ENCODE peak calls at places on chromosomes 3 and 15, in four cellular contexts. K is adrenal gland, M is hepatocyte, W is MM.1S. Q is an unnamed sample. For H3K36me3, the result is how much of the 10 kb centered on the place peaks cover.

GRCh38 chr15:83378921-83379561 is 68.1 kb upstream of the SH3GL3 start:
- DNase-seq in W (no peak), K (no peak), M (no peak), Q (no peak)

GRCh38 chr3:188051801-188052228 is 102.1 kb upstream of the LPP start:
- DNase-seq in M (no peak), K (peak), W (no peak), Q (peak)

GRCh38 chr3:172259191-172259590 is 189.1 kb downstream of the GHSR start:
- DNase-seq in K (no peak), W (no peak), M (no peak), Q (no peak)

GRCh38 chr3:178263236-178263916 is 272.9 kb upstream of the KCNMB2 start:
- DNase-seq in K (no peak), M (no peak), W (no peak), Q (no peak)

GRCh38 chr15:52128568-52128967 is 16.0 kb upstream of the BCL2L10 start:
- DNase-seq in W (no peak), K (no peak), M (no peak), Q (no peak)

GRCh38 chr3:70096376-70097055 is 97.0 kb downstream of the SAMMSON start:
- DNase-seq in M (no peak), W (peak), K (no peak), Q (no peak)

GRCh38 chr3:160331127-160331937 is 67.7 kb downstream of the IFT80 start:
- DNase-seq in W (no peak), K (no peak), M (peak), Q (no peak)

GRCh38 chr3:33636125-33636855 is 81.8 kb downstream of the CLASP2 start:
- DNase-seq in M (peak), K (no peak), W (peak), Q (peak)

GRCh38 chr3:171811059-171811912 is 1.0 kb upstream of the PLD1 start:
- DNase-seq in W (no peak), K (no peak), M (peak), Q (no peak)

GRCh38 chr15:83365370-83365938 is 81.0 kb upstream of the BNC1 start:
- DNase-seq in M (peak), W (peak), K (no peak), Q (no peak)

GRCh38 chr15:66894363-66894762 is 171.0 kb upstream of the SMAD3 start:
- DNase-seq in K (no peak), W (no peak), M (no peak), Q (no peak)

GRCh38 chr15:36334059-36334458 is 245.4 kb upstream of the CDIN1 start:
- DNase-seq in M (no peak), W (no peak), K (no peak), Q (no peak)

GRCh38 chr15:101393172-101393571 is 96.3 kb downstream of the PCSK6 start:
- DNase-seq in M (no peak), W (no peak), K (no peak), Q (no peak)

GRCh38 chr3:137770821-137771399 is 6.8 kb downstream of the SOX14 start:
- DNase-seq in M (peak), W (no peak), K (no peak), Q (no peak)

GRCh38 chr15:58066042-58066867 is 744 bp upstream of the ALDH1A2 start:
- DNase-seq in K (peak), M (peak), W (peak), Q (peak)

GRCh38 chr15:90757461-90757860 is 40.3 kb downstream of the BLM start:
- DNase-seq in M (no peak), K (no peak), W (no peak), Q (no peak)

GRCh38 chr3:184563941-184564684 is 2.5 kb downstream of the EPHB3 start:
- DNase-seq in W (no peak), K (no peak), M (no peak), Q (no peak)

GRCh38 chr15:31276596-31277298 is 49.9 kb upstream of the KLF13 start:
- DNase-seq in K (no peak), M (peak), W (no peak), Q (no peak)

GRCh38 chr3:197001972-197002700 is 27.5 kb downstream of the MELTF start:
- DNase-seq in K (peak), W (no peak), M (no peak), Q (no peak)

GRCh38 chr3:152621967-152622812 is 212.7 kb upstream of the P2RY1 start:
- DNase-seq in K (no peak), W (no peak), M (no peak), Q (no peak)

GRCh38 chr3:37466660-37467359 is 292.4 kb upstream of the LRRFIP2 start:
- DNase-seq in W (no peak), M (no peak), K (no peak), Q (no peak)

GRCh38 chr15:83766326-83766725 is 112.4 kb downstream of the ADAMTSL3 start:
- DNase-seq in M (no peak), W (no peak), K (no peak), Q (no peak)

DNA sequence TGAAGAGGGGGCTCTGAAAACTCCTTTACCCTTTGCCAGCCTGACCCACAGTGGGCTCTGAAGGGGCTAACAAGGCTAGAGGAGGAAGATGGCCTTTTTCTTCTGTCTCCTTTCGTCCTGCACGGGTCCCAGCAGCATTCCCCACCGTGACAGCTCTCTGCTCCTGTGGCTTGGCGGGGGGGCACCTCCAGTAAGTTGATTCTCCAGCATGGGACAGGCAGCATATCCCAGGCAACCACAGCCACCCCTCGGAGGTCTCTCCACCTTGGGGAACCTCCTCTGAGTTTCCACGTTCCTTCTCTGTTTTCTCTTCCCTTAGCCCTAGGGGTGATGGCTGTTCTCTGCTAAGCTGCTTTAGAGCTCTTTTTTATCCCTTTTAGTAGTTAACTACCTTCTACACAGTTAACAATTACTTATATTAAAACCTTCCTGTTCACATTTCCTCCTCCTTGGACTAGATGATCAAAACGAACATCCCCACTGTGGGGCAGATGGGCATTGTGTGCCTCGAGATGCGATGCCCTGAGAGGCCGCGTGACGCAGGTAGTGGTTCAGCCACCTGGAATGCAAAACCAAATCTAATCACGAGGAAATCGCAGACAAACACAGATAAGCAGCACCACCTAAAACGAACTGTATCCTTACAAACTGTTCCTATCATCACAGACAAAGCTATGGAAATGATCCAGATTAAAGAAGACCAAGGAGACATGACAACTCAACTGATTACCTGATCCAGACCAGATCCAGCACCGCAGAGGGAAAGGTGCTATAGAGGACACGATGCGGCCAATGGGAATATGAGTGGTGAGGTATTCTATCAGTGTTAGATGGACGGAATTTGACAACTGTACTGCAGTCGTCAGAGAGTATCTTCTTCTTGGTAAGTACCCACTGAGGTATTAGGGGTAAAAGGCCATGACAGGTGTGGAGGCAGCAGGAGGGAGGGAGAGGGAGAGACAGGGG is 27.7 kb downstream of the TSPAN3 start:
- DNase-seq in W (no peak), K (no peak), M (no peak), Q (no peak)
- H3K36me3 ChIP-seq in W (under half), K (under half), M (under half), Q (under half)

DNA sequence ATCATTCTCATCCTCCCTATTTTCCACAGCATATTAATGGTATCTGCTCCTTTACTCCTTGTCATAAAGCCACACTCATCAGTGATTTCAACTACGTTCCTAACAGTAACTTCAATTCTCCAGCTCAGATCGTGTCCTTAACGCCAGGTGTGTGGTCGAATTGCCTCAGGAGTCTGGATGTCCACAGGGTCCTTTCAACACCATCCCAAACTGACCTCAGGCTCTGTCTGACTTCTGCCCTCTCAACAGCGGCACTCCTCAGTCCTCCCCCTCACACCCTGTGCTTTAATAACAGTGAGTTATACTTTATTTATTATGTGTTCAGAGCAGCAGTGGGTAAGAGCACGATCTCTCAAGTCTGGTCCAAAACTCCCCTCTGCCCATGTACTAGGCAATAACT is 42.4 kb downstream of the ST3GAL6 start:
- DNase-seq in W (no peak), K (no peak), M (no peak), Q (no peak)
- H3K36me3 ChIP-seq in W (under half), K (under half), M (under half), Q (under half)

DNA sequence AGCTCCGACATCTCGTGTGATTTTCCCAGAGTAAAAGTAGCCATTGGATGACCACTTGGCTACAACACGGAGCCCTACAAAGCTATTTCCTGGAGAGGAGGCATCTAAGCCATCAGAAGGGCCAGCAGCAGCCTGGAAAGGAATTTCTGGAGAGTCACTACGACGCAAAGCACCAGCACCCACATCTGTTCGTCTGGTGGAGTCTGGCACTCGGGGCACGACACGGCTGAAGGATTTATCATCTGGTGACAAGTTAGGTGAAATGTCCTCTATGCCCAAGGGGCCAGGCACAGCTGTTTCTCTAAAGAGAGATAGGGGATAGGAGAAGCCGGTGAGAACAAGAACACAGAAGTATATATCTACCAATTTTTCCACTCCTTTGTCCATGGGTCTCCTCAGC is 49.5 kb downstream of the TUBGCP4 start:
- DNase-seq in W (no peak), K (no peak), M (no peak), Q (no peak)
- H3K36me3 ChIP-seq in W (under half), K (under half), M (under half), Q (under half)

GRCh38 chr15:85588657-85589056 is 206.1 kb downstream of the KLHL25 start:
- DNase-seq in M (peak), K (no peak), W (no peak), Q (no peak)

GRCh38 chr15:85584791-85585360 is 204.5 kb downstream of the AKAP13 start:
- DNase-seq in K (no peak), M (no peak), W (no peak), Q (no peak)

GRCh38 chr15:85589873-85590272 is 204.9 kb downstream of the KLHL25 start:
- DNase-seq in M (peak), W (no peak), K (no peak), Q (no peak)

GRCh38 chr15:85591622-85592021 is 203.1 kb downstream of the KLHL25 start:
- DNase-seq in W (no peak), K (no peak), M (no peak), Q (no peak)

GRCh38 chr15:85587707-85588441 is 206.9 kb downstream of the KLHL25 start:
- DNase-seq in K (no peak), M (peak), W (no peak), Q (no peak)
- H3K36me3 ChIP-seq in K (under half), M (under half), W (under half), Q (under half)

GRCh38 chr15:42693496-42693895 is 43.4 kb downstream of the CDAN1 start:
- DNase-seq in W (no peak), K (no peak), M (no peak), Q (no peak)

GRCh38 chr15:42692997-42693396 is 43.9 kb downstream of the CDAN1 start:
- DNase-seq in M (no peak), W (no peak), K (no peak), Q (no peak)

GRCh38 chr15:42691308-42691707 is 45.6 kb downstream of the CDAN1 start:
- DNase-seq in M (no peak), W (no peak), K (no peak), Q (no peak)

GRCh38 chr15:42691770-42692169 is 45.2 kb downstream of the CDAN1 start:
- DNase-seq in W (no peak), M (no peak), K (no peak), Q (no peak)

DNA sequence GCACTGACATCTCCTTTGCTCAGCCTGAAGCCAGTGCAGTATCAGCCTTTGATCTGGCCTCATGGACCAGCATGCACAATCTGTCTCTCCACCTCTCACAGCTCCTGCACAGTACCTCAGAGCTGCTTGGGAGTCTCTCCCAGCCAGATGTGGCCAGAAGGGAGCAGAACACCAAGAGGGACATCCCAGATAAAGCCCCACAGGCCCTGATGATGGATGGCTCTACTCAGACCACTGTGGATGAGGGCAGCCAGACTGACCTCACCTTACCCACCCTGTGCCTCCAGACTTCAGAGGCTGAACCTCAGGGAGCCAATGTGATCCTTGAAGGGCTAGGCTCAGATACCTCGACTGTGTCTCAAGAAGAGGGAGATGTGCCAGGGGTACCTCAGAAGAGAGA is 44.4 kb downstream of the CDAN1 start:
- DNase-seq in M (no peak), K (no peak), W (no peak), Q (no peak)
- H3K36me3 ChIP-seq in M (under half), K (under half), W (under half), Q (under half)

GRCh38 chr3:127615631-127616305 is 13.2 kb upstream of the PODXL2 start:
- DNase-seq in W (no peak), M (no peak), K (no peak), Q (no peak)

GRCh38 chr3:127613406-127613805 is 15.2 kb downstream of the MCM2 start:
- DNase-seq in K (no peak), W (no peak), M (no peak), Q (no peak)

GRCh38 chr3:127614928-127615592 is 13.9 kb upstream of the PODXL2 start:
- DNase-seq in W (no peak), K (no peak), M (no peak), Q (no peak)

GRCh38 chr3:127618891-127619290 is 10.1 kb upstream of the PODXL2 start:
- DNase-seq in K (no peak), W (no peak), M (no peak), Q (no peak)

DNA sequence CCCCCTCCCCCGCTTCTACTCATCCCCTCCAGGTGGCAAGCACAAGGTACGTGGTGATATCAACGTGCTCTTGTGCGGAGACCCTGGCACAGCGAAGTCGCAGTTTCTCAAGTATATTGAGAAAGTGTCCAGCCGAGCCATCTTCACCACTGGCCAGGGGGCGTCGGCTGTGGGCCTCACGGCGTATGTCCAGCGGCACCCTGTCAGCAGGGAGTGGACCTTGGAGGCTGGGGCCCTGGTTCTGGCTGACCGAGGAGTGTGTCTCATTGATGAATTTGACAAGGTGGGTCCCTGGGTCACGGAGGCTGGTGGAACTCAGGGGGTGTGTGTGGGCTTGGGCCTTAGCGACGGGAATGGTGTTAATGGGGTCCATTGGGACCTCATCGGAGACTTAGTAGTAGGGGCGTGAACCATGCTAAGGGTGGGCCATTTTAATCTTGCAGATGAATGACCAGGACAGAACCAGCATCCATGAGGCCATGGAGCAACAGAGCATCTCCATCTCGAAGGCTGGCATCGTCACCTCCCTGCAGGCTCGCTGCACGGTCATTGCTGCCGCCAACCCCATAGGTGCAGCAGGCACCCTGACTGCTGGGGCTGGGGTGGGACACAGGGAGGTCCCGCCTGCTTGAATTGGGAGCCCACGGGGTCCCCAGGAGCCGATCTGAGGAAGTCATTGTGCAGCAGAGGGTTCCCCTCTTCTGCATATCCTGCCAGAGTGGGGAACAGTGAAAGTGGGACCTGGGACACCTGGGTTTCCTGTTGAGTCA is 12.0 kb upstream of the PODXL2 start:
- DNase-seq in K (no peak), W (no peak), M (no peak), Q (no peak)
- H3K36me3 ChIP-seq in K (under half), W (under half), M (under half), Q (under half)

GRCh38 chr3:47629770-47630169 is 51.1 kb upstream of the CSPG5 start:
- DNase-seq in W (no peak), M (no peak), K (no peak), Q (no peak)

GRCh38 chr3:47630810-47631209 is 52.1 kb upstream of the CSPG5 start:
- DNase-seq in M (no peak), K (no peak), W (no peak), Q (no peak)

GRCh38 chr3:47622648-47623047 is 44.0 kb upstream of the CSPG5 start:
- DNase-seq in M (no peak), W (no peak), K (no peak), Q (no peak)

DNA sequence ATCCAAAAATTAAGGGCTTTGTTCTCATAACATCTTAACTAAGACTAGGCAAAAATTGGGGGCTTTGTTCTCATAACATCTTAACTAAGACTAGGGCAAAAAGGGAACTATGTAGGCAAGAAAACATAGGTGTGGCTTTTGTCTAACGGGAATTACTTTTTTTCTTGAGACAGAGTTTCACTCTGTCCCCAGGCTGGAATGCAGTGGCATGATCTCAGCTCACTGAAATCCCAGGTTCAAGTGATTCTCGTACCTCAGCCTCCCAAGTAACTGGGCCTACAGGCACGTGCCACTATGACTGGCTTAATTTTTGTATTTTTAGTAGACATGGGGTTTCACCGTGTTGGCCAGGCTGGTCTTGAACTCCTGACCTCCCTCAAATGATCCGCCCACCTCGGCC is 49.8 kb upstream of the CSPG5 start:
- DNase-seq in M (no peak), K (no peak), W (no peak), Q (no peak)
- H3K36me3 ChIP-seq in M (under half), K (under half), W (under half), Q (under half)

DNA sequence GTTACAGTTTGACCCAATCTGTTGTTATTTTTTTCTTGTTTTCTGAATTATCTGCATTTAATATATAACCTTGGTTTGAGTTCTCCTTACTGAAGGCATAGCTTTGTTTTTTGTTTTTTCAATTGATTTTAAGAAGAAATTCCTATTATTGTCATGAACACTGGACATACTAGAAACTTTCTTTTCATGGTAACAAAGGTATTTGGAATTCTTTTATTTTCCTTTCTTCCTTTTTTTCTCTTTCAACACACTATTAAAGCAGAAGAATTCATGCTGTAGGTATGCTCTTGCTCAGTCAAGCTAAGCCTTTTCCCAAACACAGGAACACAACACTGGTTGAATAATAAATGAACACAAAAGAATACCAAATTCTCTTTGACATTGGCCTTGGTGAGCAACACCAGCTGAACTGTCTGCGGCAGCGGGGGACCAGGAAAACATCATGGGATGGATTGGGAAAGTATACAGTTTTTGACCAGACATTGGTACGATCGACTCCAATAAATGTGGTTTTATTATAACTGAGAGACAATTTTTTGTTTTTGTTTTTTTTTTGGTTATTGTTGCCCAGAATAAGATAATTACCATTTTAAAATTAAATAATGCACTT is 23.1 kb downstream of the U2SURP start:
- DNase-seq in K (no peak), W (no peak), M (no peak), Q (no peak)
- H3K36me3 ChIP-seq in K (under half), W (under half), M (under half), Q (under half)